ENCODE peak calls at places on chromosomes 6 and 20, in nine cellular contexts. T is Peyer's patch, I is A549, P is body of pancreas, Z is heart left ventricle, G is esophagus squamous epithelium, R is ovary, D is suprapubic skin, M is spleen. W is an unnamed sample. For H3K4me1, the result is how much of the 10 kb centered on the place peaks cover.

GRCh38 chr20:51525241-51526104 is 17.0 kb downstream of the NFATC2 start:
- DNase-seq in T (peak), I (no peak), P (no peak), Z (peak), G (no peak), R (no peak), D (no peak), M (peak), W (peak)

GRCh38 chr6:111696814-111697213 is 91.1 kb upstream of the TRAF3IP2 start:
- DNase-seq in T (no peak), I (no peak), P (peak), Z (no peak), G (no peak), R (no peak), D (no peak), M (no peak), W (no peak)

GRCh38 chr6:135280375-135281136 is 99.4 kb downstream of the MYB start:
- DNase-seq in T (no peak), I (no peak), P (no peak), Z (no peak), G (no peak), R (no peak), D (no peak), M (no peak), W (no peak)

GRCh38 chr6:159645659-159646058 is 47.4 kb downstream of the SOD2 start:
- DNase-seq in T (no peak), I (no peak), P (no peak), Z (no peak), G (no peak), R (no peak), D (no peak), M (no peak), W (no peak)

GRCh38 chr20:29443819-29444218 is 1813.6 kb upstream of the DEFB115 start:
- DNase-seq in T (no peak), I (no peak), P (no peak), Z (no peak), G (no peak), R (no peak), D (no peak), M (no peak), W (no peak)

GRCh38 chr6:44738652-44739141 is 351.2 kb downstream of the CDC5L start:
- DNase-seq in T (no peak), I (no peak), P (no peak), Z (no peak), G (no peak), R (no peak), D (no peak), M (no peak), W (no peak)

GRCh38 chr20:57657537-57658446 is 37.6 kb upstream of the ZBP1 start:
- DNase-seq in T (peak), I (no peak), P (peak), Z (peak), G (no peak), R (peak), D (peak), M (peak), W (peak)

GRCh38 chr6:117919775-117920492 is 12.9 kb downstream of the SLC35F1 start:
- DNase-seq in T (no peak), I (no peak), P (peak), Z (peak), G (no peak), R (peak), D (no peak), M (peak), W (no peak)

GRCh38 chr6:62286470-62286843 is 432 bp upstream of the KHDRBS2 start:
- DNase-seq in T (peak), I (no peak), P (no peak), Z (no peak), G (no peak), R (no peak), D (no peak), M (no peak), W (no peak)

GRCh38 chr6:100255701-100256100 is 209.0 kb downstream of the SIM1 start:
- DNase-seq in T (no peak), I (no peak), P (no peak), Z (no peak), G (no peak), R (no peak), D (no peak), M (no peak), W (no peak)

GRCh38 chr6:149450679-149451360 is 34.0 kb downstream of the ZC3H12D start:
- DNase-seq in T (no peak), I (no peak), P (peak), Z (peak), G (no peak), R (peak), D (no peak), M (peak), W (peak)

GRCh38 chr6:36525346-36525745 is 21.9 kb downstream of the STK38 start:
- DNase-seq in T (no peak), I (no peak), P (no peak), Z (no peak), G (no peak), R (no peak), D (no peak), M (no peak), W (no peak)

GRCh38 chr6:169165561-169166300 is 87.9 kb downstream of the THBS2 start:
- DNase-seq in T (no peak), I (no peak), P (no peak), Z (no peak), G (no peak), R (no peak), D (no peak), M (no peak), W (peak)

GRCh38 chr6:97097068-97098047 is 172.8 kb downstream of the KLHL32 start:
- DNase-seq in T (no peak), I (no peak), P (no peak), Z (no peak), G (no peak), R (no peak), D (no peak), M (no peak), W (no peak)

GRCh38 chr6:154430494-154430919 is 73.9 kb upstream of the IPCEF1 start:
- DNase-seq in T (no peak), I (no peak), P (no peak), Z (no peak), G (no peak), R (no peak), D (no peak), M (no peak), W (no peak)

GRCh38 chr6:154350293-154350692 is 6.3 kb downstream of the IPCEF1 start:
- DNase-seq in T (no peak), I (no peak), P (no peak), Z (no peak), G (no peak), R (no peak), D (no peak), M (no peak), W (no peak)

GRCh38 chr6:90003069-90003800 is 109.0 kb downstream of the GJA10 start:
- DNase-seq in T (no peak), I (no peak), P (no peak), Z (no peak), G (no peak), R (no peak), D (no peak), M (no peak), W (no peak)

GRCh38 chr6:6788394-6789020 is 200.0 kb downstream of the LY86 start:
- DNase-seq in T (no peak), I (no peak), P (peak), Z (no peak), G (no peak), R (no peak), D (no peak), M (no peak), W (no peak)

GRCh38 chr20:44166008-44166407 is 21.0 kb downstream of the JPH2 start:
- DNase-seq in T (no peak), I (peak), P (no peak), Z (no peak), G (no peak), R (no peak), D (no peak), M (no peak), W (no peak)

DNA sequence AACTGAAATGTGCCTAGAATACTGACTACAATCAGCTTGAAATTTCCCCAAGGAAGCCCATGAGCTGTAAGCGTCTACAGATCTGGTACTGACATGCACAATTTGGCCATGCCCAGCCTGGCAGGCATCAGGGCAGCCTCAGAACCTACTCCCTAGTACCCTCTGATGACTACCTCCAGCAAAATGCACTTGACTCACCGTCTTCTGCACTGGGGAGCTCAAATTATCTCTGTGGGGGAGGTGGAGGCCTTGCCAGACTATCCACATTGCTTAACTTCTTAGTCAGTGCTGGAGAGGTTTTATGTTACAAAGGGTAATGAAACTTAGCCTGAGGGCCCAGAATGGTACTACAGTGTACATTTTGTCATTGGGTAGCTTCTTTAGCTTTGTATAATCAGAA is 126.0 kb upstream of the ADGRF1 start:
- DNase-seq in T (no peak), I (peak), P (no peak), Z (no peak), G (no peak), R (no peak), D (no peak), M (no peak), W (no peak)
- TF ChIP-seq CTCF in T (no peak), I (no peak), P (no peak), Z (no peak), G (no peak), R (no peak), D (no peak), M (no peak), W (no peak)

GRCh38 chr6:31780507-31781243 is 3.5 kb upstream of the VWA7 start:
- DNase-seq in T (no peak), I (no peak), P (no peak), Z (no peak), G (no peak), R (no peak), D (no peak), M (no peak), W (no peak)
- TF ChIP-seq POLR2A in T (no peak), I (no peak), P (no peak), Z (no peak), G (no peak), R (no peak), D (no peak), M (no peak), W (no peak)

DNA sequence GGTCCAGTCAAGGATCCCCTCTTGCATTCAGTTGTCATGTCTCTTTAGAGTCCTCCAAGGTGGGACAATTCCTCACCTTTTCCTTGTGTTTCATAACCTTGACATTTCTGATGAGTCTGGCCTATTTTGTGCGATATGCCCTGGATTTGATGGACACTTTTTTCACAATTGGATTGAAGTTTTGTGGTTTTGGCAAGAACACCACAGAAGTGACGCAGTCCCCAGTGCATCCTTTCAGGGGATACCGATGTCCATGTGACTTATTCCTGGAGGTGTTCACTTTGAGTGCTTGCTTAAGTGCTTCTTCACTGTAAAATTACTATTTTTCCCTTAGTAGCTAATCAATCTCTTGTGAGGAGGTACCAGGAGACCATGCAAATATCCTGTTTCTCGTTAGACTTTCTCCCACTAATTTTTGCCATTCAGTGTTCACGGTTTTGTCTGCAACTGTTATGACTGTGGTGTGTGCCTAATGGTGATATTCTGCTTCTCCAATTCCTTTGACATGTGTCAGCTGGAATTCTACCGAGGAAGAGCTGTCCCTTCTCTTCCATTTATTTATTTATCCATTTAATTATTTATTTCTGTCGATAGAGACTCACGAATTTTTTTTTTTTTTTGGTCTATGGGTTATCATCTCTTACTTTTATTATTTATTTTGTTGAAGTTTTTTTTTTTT is 30.8 kb downstream of the BPIFB4 start:
- DNase-seq in T (no peak), I (no peak), P (no peak), Z (no peak), G (no peak), R (no peak), D (no peak), M (no peak), W (no peak)
- H3K4me1 ChIP-seq in T (under half), I (under half), P (under half), Z (under half), G (under half), R (under half), D (under half), M (under half), W (under half)

GRCh38 chr20:47501483-47502270 is at the start of gene NCOA3:
- DNase-seq in T (peak), I (peak), P (peak), Z (peak), G (peak), R (peak), D (peak), M (peak), W (peak)
- TF ChIP-seq CTCF in T (peak), I (no peak), P (peak), Z (peak), G (peak), R (peak), D (peak), M (peak), W (peak)

DNA sequence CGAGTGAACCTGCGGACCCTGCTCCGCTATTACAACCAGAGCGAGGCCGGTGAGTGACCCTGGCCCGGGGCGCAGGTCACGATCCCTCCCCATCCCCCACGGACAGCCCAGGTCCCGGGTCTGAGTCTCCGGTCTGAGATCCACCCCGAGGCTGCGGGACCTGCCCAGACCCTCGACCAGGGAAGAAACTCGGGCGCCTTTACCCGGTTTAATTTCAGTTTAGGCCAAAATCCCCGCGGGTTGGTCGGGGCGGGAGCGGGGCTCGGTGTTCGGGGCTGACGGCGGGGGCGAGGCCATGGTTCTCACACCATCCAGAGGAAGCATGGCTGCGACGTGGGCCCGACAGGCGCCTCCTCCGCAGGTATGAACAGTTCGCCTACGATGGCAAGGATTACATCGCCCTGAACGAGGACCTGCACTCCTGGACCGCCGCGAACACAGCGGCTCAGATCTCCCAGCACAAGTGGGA is 46.9 kb upstream of the TRIM26 start:
- DNase-seq in T (no peak), I (no peak), P (no peak), Z (no peak), G (no peak), R (no peak), D (no peak), M (peak), W (no peak)
- TF ChIP-seq POLR2A in T (no peak), I (no peak), P (no peak), Z (no peak), G (no peak), R (no peak), D (no peak), M (no peak), W (no peak)

GRCh38 chr20:53937330-53937729 is 133.1 kb downstream of the BCAS1 start:
- DNase-seq in T (no peak), I (no peak), P (no peak), Z (no peak), G (no peak), R (no peak), D (peak), M (no peak), W (no peak)

GRCh38 chr20:53937929-53938367 is 132.4 kb downstream of the BCAS1 start:
- DNase-seq in T (no peak), I (no peak), P (no peak), Z (no peak), G (no peak), R (no peak), D (no peak), M (no peak), W (no peak)

GRCh38 chr20:53933232-53933846 is 137.1 kb downstream of the BCAS1 start:
- DNase-seq in T (no peak), I (no peak), P (no peak), Z (no peak), G (no peak), R (no peak), D (no peak), M (no peak), W (no peak)

GRCh38 chr20:53934421-53935352 is 135.7 kb downstream of the BCAS1 start:
- DNase-seq in T (peak), I (no peak), P (no peak), Z (peak), G (no peak), R (no peak), D (peak), M (no peak), W (no peak)

GRCh38 chr20:53935353-53936084 is 134.9 kb downstream of the BCAS1 start:
- DNase-seq in T (no peak), I (no peak), P (no peak), Z (no peak), G (no peak), R (no peak), D (peak), M (no peak), W (no peak)
- H3K4me1 ChIP-seq in T (under half), I (under half), P (under half), Z (under half), G (under half), R (under half), D (under half), M (under half), W (under half)

GRCh38 chr6:31702819-31703716 is at the start of gene ABHD16A:
- DNase-seq in T (peak), I (peak), P (peak), Z (peak), G (peak), R (peak), D (peak), M (peak), W (peak)
- TF ChIP-seq CTCF in T (peak), I (no peak), P (peak), Z (no peak), G (peak), R (no peak), D (no peak), M (peak), W (no peak)

GRCh38 chr6:127404594-127405178 is 54.5 kb downstream of the KIAA0408 start:
- DNase-seq in T (no peak), I (no peak), P (no peak), Z (no peak), G (no peak), R (no peak), D (no peak), M (no peak), W (no peak)
- TF ChIP-seq POLR2A in T (no peak), I (no peak), P (no peak), Z (no peak), G (no peak), R (no peak), D (no peak), M (no peak), W (no peak)

W was measured in sigmoid colon.